ENCODE peak calls at places on chromosomes 11 and 22, in eight cellular contexts. One of them, this sample, is unnamed.

GRCh38 chr11:12397953-12398352 is 20.6 kb downstream of the PARVA start:
- DNase-seq in mammary epithelial cell: no peak
- DNase-seq in vagina: no peak
- DNase-seq in endothelial cell: no peak
- DNase-seq in natural killer cell: no peak
- DNase-seq in gastrocnemius medialis: peak; percentile 39
- DNase-seq in AG09309: peak; percentile 86
- DNase-seq in ovary: peak; percentile 75
- DNase-seq in this sample: peak; percentile 93

GRCh38 chr22:48856308-48856615 is 971.4 kb downstream of the BRD1 start:
- DNase-seq in mammary epithelial cell: no peak
- DNase-seq in vagina: no peak
- DNase-seq in endothelial cell: no peak
- DNase-seq in natural killer cell: no peak
- DNase-seq in gastrocnemius medialis: no peak
- DNase-seq in AG09309: no peak
- DNase-seq in ovary: no peak
- DNase-seq in this sample: no peak

GRCh38 chr11:115544422-115544821 is 40.2 kb upstream of the CADM1 start:
- DNase-seq in mammary epithelial cell: no peak
- DNase-seq in vagina: no peak
- DNase-seq in endothelial cell: no peak
- DNase-seq in natural killer cell: no peak
- DNase-seq in gastrocnemius medialis: no peak
- DNase-seq in AG09309: no peak
- DNase-seq in ovary: no peak
- DNase-seq in this sample: no peak

GRCh38 chr22:31829505-31829904 is 75.7 kb downstream of the DEPDC5 start:
- DNase-seq in mammary epithelial cell: peak; percentile 98
- DNase-seq in vagina: no peak
- DNase-seq in endothelial cell: no peak
- DNase-seq in natural killer cell: no peak
- DNase-seq in gastrocnemius medialis: peak; percentile 22
- DNase-seq in AG09309: peak; percentile 73
- DNase-seq in ovary: peak; percentile 38
- DNase-seq in this sample: peak; percentile 61

GRCh38 chr11:104343578-104343977 is 179.6 kb upstream of the PDGFD start:
- DNase-seq in mammary epithelial cell: peak; percentile 7
- DNase-seq in vagina: no peak
- DNase-seq in endothelial cell: no peak
- DNase-seq in natural killer cell: no peak
- DNase-seq in gastrocnemius medialis: no peak
- DNase-seq in AG09309: no peak
- DNase-seq in ovary: no peak
- DNase-seq in this sample: no peak

GRCh38 chr11:59753650-59754493 is 1.3 kb upstream of the STX3 start:
- DNase-seq in mammary epithelial cell: peak; percentile 58
- DNase-seq in vagina: no peak
- DNase-seq in endothelial cell: peak; percentile 86
- DNase-seq in natural killer cell: peak; percentile 82
- DNase-seq in gastrocnemius medialis: peak; percentile 83
- DNase-seq in AG09309: peak; percentile 17
- DNase-seq in ovary: peak; percentile 87
- DNase-seq in this sample: peak; percentile 42

GRCh38 chr11:72688929-72689328 is 14.7 kb upstream of the PDE2A start:
- DNase-seq in mammary epithelial cell: no peak
- DNase-seq in vagina: no peak
- DNase-seq in endothelial cell: no peak
- DNase-seq in natural killer cell: no peak
- DNase-seq in gastrocnemius medialis: no peak
- DNase-seq in AG09309: no peak
- DNase-seq in ovary: no peak
- DNase-seq in this sample: no peak

GRCh38 chr22:26565889-26566288 is 24.0 kb downstream of the TPST2 start:
- DNase-seq in mammary epithelial cell: no peak
- DNase-seq in vagina: no peak
- DNase-seq in endothelial cell: no peak
- DNase-seq in natural killer cell: no peak
- DNase-seq in gastrocnemius medialis: no peak
- DNase-seq in AG09309: no peak
- DNase-seq in ovary: no peak
- DNase-seq in this sample: no peak

GRCh38 chr22:37340331-37341262 is 58.3 kb downstream of the CYTH4 start:
- DNase-seq in mammary epithelial cell: no peak
- DNase-seq in vagina: no peak
- DNase-seq in endothelial cell: no peak
- DNase-seq in natural killer cell: no peak
- DNase-seq in gastrocnemius medialis: no peak
- DNase-seq in AG09309: no peak
- DNase-seq in ovary: no peak
- DNase-seq in this sample: no peak

GRCh38 chr11:17528181-17528691 is 16.0 kb downstream of the USH1C start:
- DNase-seq in mammary epithelial cell: peak; percentile 24
- DNase-seq in vagina: no peak
- DNase-seq in endothelial cell: peak; percentile 84
- DNase-seq in natural killer cell: peak; percentile 22
- DNase-seq in gastrocnemius medialis: no peak
- DNase-seq in AG09309: no peak
- DNase-seq in ovary: peak; percentile 63
- DNase-seq in this sample: no peak

GRCh38 chr11:130674686-130675085 is 226.2 kb downstream of the ADAMTS15 start:
- DNase-seq in mammary epithelial cell: no peak
- DNase-seq in vagina: no peak
- DNase-seq in endothelial cell: no peak
- DNase-seq in natural killer cell: no peak
- DNase-seq in gastrocnemius medialis: no peak
- DNase-seq in AG09309: no peak
- DNase-seq in ovary: no peak
- DNase-seq in this sample: no peak

GRCh38 chr11:134134167-134134566 is 65.3 kb downstream of the JAM3 start:
- DNase-seq in mammary epithelial cell: no peak
- DNase-seq in vagina: no peak
- DNase-seq in endothelial cell: no peak
- DNase-seq in natural killer cell: no peak
- DNase-seq in gastrocnemius medialis: no peak
- DNase-seq in AG09309: no peak
- DNase-seq in ovary: no peak
- DNase-seq in this sample: no peak

GRCh38 chr11:10381730-10382129 is 73.3 kb upstream of the AMPD3 start:
- DNase-seq in mammary epithelial cell: no peak
- DNase-seq in vagina: no peak
- DNase-seq in endothelial cell: no peak
- DNase-seq in natural killer cell: no peak
- DNase-seq in gastrocnemius medialis: no peak
- DNase-seq in AG09309: no peak
- DNase-seq in ovary: no peak
- DNase-seq in this sample: no peak

GRCh38 chr22:46795845-46796565 is 33.6 kb downstream of the TBC1D22A start:
- DNase-seq in mammary epithelial cell: no peak
- DNase-seq in vagina: no peak
- DNase-seq in endothelial cell: no peak
- DNase-seq in natural killer cell: no peak
- DNase-seq in gastrocnemius medialis: no peak
- DNase-seq in AG09309: no peak
- DNase-seq in ovary: no peak
- DNase-seq in this sample: no peak

GRCh38 chr22:46795140-46795539 is 32.7 kb downstream of the TBC1D22A start:
- DNase-seq in mammary epithelial cell: no peak
- DNase-seq in vagina: no peak
- DNase-seq in endothelial cell: no peak
- DNase-seq in natural killer cell: no peak
- DNase-seq in gastrocnemius medialis: no peak
- DNase-seq in AG09309: no peak
- DNase-seq in ovary: no peak
- DNase-seq in this sample: no peak

GRCh38 chr22:46794067-46794466 is 31.6 kb downstream of the TBC1D22A start:
- DNase-seq in mammary epithelial cell: no peak
- DNase-seq in vagina: no peak
- DNase-seq in endothelial cell: no peak
- DNase-seq in natural killer cell: no peak
- DNase-seq in gastrocnemius medialis: no peak
- DNase-seq in AG09309: no peak
- DNase-seq in ovary: no peak
- DNase-seq in this sample: no peak

GRCh38 chr22:46793497-46793896 is 31.0 kb downstream of the TBC1D22A start:
- DNase-seq in mammary epithelial cell: no peak
- DNase-seq in vagina: no peak
- DNase-seq in endothelial cell: no peak
- DNase-seq in natural killer cell: no peak
- DNase-seq in gastrocnemius medialis: no peak
- DNase-seq in AG09309: no peak
- DNase-seq in ovary: no peak
- DNase-seq in this sample: no peak

GRCh38 chr22:46794491-46794890 is 32.0 kb downstream of the TBC1D22A start:
- DNase-seq in mammary epithelial cell: no peak
- DNase-seq in vagina: no peak
- DNase-seq in endothelial cell: no peak
- DNase-seq in natural killer cell: no peak
- DNase-seq in gastrocnemius medialis: no peak
- DNase-seq in AG09309: no peak
- DNase-seq in ovary: no peak
- DNase-seq in this sample: no peak
- TF ChIP-seq CTCF in mammary epithelial cell: no peak
- TF ChIP-seq CTCF in vagina: no peak
- TF ChIP-seq CTCF in endothelial cell: no peak
- TF ChIP-seq CTCF in natural killer cell: no peak
- TF ChIP-seq CTCF in gastrocnemius medialis: no peak
- TF ChIP-seq CTCF in AG09309: no peak
- TF ChIP-seq CTCF in ovary: no peak
- TF ChIP-seq CTCF in this sample: no peak

GRCh38 chr11:44938066-44938691 is 12.5 kb downstream of the TP53I11 start:
- DNase-seq in mammary epithelial cell: no peak
- DNase-seq in vagina: no peak
- DNase-seq in endothelial cell: no peak
- DNase-seq in natural killer cell: no peak
- DNase-seq in gastrocnemius medialis: no peak
- DNase-seq in AG09309: no peak
- DNase-seq in ovary: no peak
- DNase-seq in this sample: no peak

GRCh38 chr11:44940835-44941234 is 9.8 kb downstream of the TP53I11 start:
- DNase-seq in mammary epithelial cell: no peak
- DNase-seq in vagina: no peak
- DNase-seq in endothelial cell: no peak
- DNase-seq in natural killer cell: no peak
- DNase-seq in gastrocnemius medialis: no peak
- DNase-seq in AG09309: no peak
- DNase-seq in ovary: no peak
- DNase-seq in this sample: no peak

GRCh38 chr11:44941286-44942021 is 9.2 kb downstream of the TP53I11 start:
- DNase-seq in mammary epithelial cell: no peak
- DNase-seq in vagina: no peak
- DNase-seq in endothelial cell: no peak
- DNase-seq in natural killer cell: no peak
- DNase-seq in gastrocnemius medialis: no peak
- DNase-seq in AG09309: no peak
- DNase-seq in ovary: no peak
- DNase-seq in this sample: no peak

GRCh38 chr11:44940424-44940823 is 10.3 kb downstream of the TP53I11 start:
- DNase-seq in mammary epithelial cell: no peak
- DNase-seq in vagina: no peak
- DNase-seq in endothelial cell: no peak
- DNase-seq in natural killer cell: no peak
- DNase-seq in gastrocnemius medialis: peak; percentile 37
- DNase-seq in AG09309: no peak
- DNase-seq in ovary: no peak
- DNase-seq in this sample: no peak

GRCh38 chr11:44939673-44940072 is 11.0 kb downstream of the TP53I11 start:
- DNase-seq in mammary epithelial cell: no peak
- DNase-seq in vagina: no peak
- DNase-seq in endothelial cell: peak; percentile 32
- DNase-seq in natural killer cell: no peak
- DNase-seq in gastrocnemius medialis: peak; percentile 34
- DNase-seq in AG09309: no peak
- DNase-seq in ovary: no peak
- DNase-seq in this sample: no peak
- TF ChIP-seq CTCF in mammary epithelial cell: no peak
- TF ChIP-seq CTCF in vagina: no peak
- TF ChIP-seq CTCF in endothelial cell: peak; percentile 41
- TF ChIP-seq CTCF in natural killer cell: no peak
- TF ChIP-seq CTCF in gastrocnemius medialis: peak; percentile 33
- TF ChIP-seq CTCF in AG09309: no peak
- TF ChIP-seq CTCF in ovary: no peak
- TF ChIP-seq CTCF in this sample: peak; percentile 24

GRCh38 chr22:35928273-35928798 is 100.3 kb downstream of the RBFOX2 start:
- DNase-seq in mammary epithelial cell: peak; percentile 48
- DNase-seq in vagina: no peak
- DNase-seq in endothelial cell: no peak
- DNase-seq in natural killer cell: no peak
- DNase-seq in gastrocnemius medialis: no peak
- DNase-seq in AG09309: no peak
- DNase-seq in ovary: no peak
- DNase-seq in this sample: no peak

DNA sequence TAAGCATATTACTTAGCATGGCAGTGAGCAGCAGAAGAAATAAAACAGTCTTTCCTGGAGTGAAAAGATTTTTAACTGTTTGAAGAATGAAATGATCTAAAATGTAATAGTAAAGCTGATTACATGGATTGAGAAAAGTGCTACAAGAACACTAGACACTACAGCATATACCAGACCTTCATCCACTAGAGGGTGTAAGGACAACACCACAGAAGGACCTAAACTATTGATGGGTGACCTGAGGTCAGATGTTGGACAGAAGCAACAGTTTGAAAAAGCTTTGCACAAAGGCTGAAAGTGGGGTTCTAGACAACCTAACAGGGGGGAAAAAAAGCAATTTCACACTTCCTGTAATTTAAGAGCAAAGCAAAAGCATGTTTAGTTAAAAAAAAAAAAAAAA is 97.7 kb downstream of the RBFOX2 start:
- DNase-seq in mammary epithelial cell: peak; percentile 44
- DNase-seq in vagina: no peak
- DNase-seq in endothelial cell: peak; percentile 15
- DNase-seq in natural killer cell: no peak
- DNase-seq in gastrocnemius medialis: no peak
- DNase-seq in AG09309: peak; percentile 55
- DNase-seq in ovary: no peak
- DNase-seq in this sample: peak; percentile 54
- TF ChIP-seq CTCF in mammary epithelial cell: peak; percentile 41
- TF ChIP-seq CTCF in vagina: peak; percentile 33
- TF ChIP-seq CTCF in endothelial cell: peak; percentile 40
- TF ChIP-seq CTCF in natural killer cell: no peak
- TF ChIP-seq CTCF in gastrocnemius medialis: peak; percentile 72
- TF ChIP-seq CTCF in AG09309: peak; percentile 72
- TF ChIP-seq CTCF in ovary: peak; percentile 69
- TF ChIP-seq CTCF in this sample: peak; percentile 72

DNA sequence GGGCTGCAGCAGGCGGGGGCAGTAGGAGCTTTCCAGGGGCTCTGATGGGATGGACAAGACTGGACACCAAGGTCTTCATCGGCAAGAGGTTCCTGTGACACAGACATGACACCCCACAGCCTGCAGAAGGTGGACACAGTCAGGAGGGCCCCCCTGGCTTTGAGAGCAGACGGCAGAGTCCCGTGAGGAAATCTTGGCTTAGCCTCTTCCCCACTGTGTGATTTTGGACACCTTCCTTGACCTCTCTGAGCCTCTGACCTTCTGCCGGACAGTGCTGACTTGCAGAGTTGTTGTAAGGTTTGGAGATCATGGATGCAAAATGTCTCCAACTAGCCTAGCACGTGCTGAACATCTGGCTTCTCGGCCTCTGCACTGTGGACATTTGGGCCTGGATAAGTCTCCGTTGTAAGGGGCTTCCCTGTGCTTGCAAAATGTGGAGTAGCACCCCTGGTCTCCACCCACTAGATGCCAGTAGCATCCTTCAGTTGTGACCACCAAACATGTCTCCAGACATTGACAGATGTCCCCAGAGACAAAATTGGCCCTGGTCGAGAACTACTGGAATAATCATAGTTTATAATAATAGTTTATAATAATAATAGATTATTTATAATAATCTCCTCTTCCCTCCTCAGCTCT is 54.6 kb downstream of the MCM5 start:
- DNase-seq in mammary epithelial cell: no peak
- DNase-seq in vagina: no peak
- DNase-seq in endothelial cell: no peak
- DNase-seq in natural killer cell: no peak
- DNase-seq in gastrocnemius medialis: peak; percentile 33
- DNase-seq in AG09309: no peak
- DNase-seq in ovary: no peak
- DNase-seq in this sample: no peak
- TF ChIP-seq CTCF in mammary epithelial cell: no peak
- TF ChIP-seq CTCF in vagina: no peak
- TF ChIP-seq CTCF in endothelial cell: no peak
- TF ChIP-seq CTCF in natural killer cell: no peak
- TF ChIP-seq CTCF in gastrocnemius medialis: peak; percentile 42
- TF ChIP-seq CTCF in AG09309: peak; percentile 25
- TF ChIP-seq CTCF in ovary: no peak
- TF ChIP-seq CTCF in this sample: peak; percentile 5